ENCODE peak calls at places on chromosome 2, in nine cellular contexts. One of them, this sample, is unnamed.
A peak's percentile ranks its signal among the peaks of the same experiment; 100 is the strongest.

GRCh38 chr2:217412721-217413120 is 552.9 kb upstream of the TNP1 start:
- DNase-seq in GM20000: no peak
- DNase-seq in HCT116: no peak
- DNase-seq in neural progenitor cell: no peak
- DNase-seq in GM10248: no peak
- DNase-seq in CD8-positive, alpha-beta T cell: no peak
- DNase-seq in IMR-90: no peak
- DNase-seq in neural crest cell: no peak
- DNase-seq in tibial nerve: no peak
- DNase-seq in this sample: peak; percentile 35

GRCh38 chr2:20421336-20421987 is 25.4 kb upstream of the RHOB start:
- DNase-seq in GM20000: no peak
- DNase-seq in HCT116: no peak
- DNase-seq in neural progenitor cell: no peak
- DNase-seq in GM10248: no peak
- DNase-seq in CD8-positive, alpha-beta T cell: no peak
- DNase-seq in IMR-90: no peak
- DNase-seq in neural crest cell: no peak
- DNase-seq in tibial nerve: no peak
- DNase-seq in this sample: no peak

GRCh38 chr2:36819090-36819711 is 122.7 kb downstream of the VIT start:
- DNase-seq in GM20000: no peak
- DNase-seq in HCT116: no peak
- DNase-seq in neural progenitor cell: no peak
- DNase-seq in GM10248: no peak
- DNase-seq in CD8-positive, alpha-beta T cell: no peak
- DNase-seq in IMR-90: no peak
- DNase-seq in neural crest cell: no peak
- DNase-seq in tibial nerve: no peak
- DNase-seq in this sample: no peak

GRCh38 chr2:241808701-241809382 is at the start of gene NEU4:
- DNase-seq in GM20000: peak; percentile 10
- DNase-seq in HCT116: no peak
- DNase-seq in neural progenitor cell: peak; percentile 62
- DNase-seq in GM10248: no peak
- DNase-seq in CD8-positive, alpha-beta T cell: no peak
- DNase-seq in IMR-90: no peak
- DNase-seq in neural crest cell: no peak
- DNase-seq in tibial nerve: no peak
- DNase-seq in this sample: no peak

GRCh38 chr2:85911836-85912692 is 23.3 kb upstream of the ST3GAL5 start:
- DNase-seq in GM20000: no peak
- DNase-seq in HCT116: no peak
- DNase-seq in neural progenitor cell: no peak
- DNase-seq in GM10248: no peak
- DNase-seq in CD8-positive, alpha-beta T cell: no peak
- DNase-seq in IMR-90: peak; percentile 85
- DNase-seq in neural crest cell: no peak
- DNase-seq in tibial nerve: no peak
- DNase-seq in this sample: peak; percentile 79

GRCh38 chr2:147500229-147500628 is 344.6 kb upstream of the ACVR2A start:
- DNase-seq in GM20000: no peak
- DNase-seq in HCT116: no peak
- DNase-seq in neural progenitor cell: no peak
- DNase-seq in GM10248: no peak
- DNase-seq in CD8-positive, alpha-beta T cell: no peak
- DNase-seq in IMR-90: no peak
- DNase-seq in neural crest cell: no peak
- DNase-seq in tibial nerve: no peak
- DNase-seq in this sample: no peak

GRCh38 chr2:183079335-183079775 is 808 bp downstream of the DUSP19 start:
- DNase-seq in GM20000: no peak
- DNase-seq in HCT116: no peak
- DNase-seq in neural progenitor cell: no peak
- DNase-seq in GM10248: no peak
- DNase-seq in CD8-positive, alpha-beta T cell: no peak
- DNase-seq in IMR-90: no peak
- DNase-seq in neural crest cell: no peak
- DNase-seq in tibial nerve: no peak
- DNase-seq in this sample: peak; percentile 6

GRCh38 chr2:75157435-75157834 is 41.9 kb downstream of the TACR1 start:
- DNase-seq in GM20000: peak; percentile 51
- DNase-seq in HCT116: no peak
- DNase-seq in neural progenitor cell: no peak
- DNase-seq in GM10248: peak; percentile 29
- DNase-seq in CD8-positive, alpha-beta T cell: no peak
- DNase-seq in IMR-90: no peak
- DNase-seq in neural crest cell: no peak
- DNase-seq in tibial nerve: no peak
- DNase-seq in this sample: peak; percentile 8

GRCh38 chr2:69291004-69291650 is 95.9 kb downstream of the GFPT1 start:
- DNase-seq in GM20000: no peak
- DNase-seq in HCT116: no peak
- DNase-seq in neural progenitor cell: no peak
- DNase-seq in GM10248: no peak
- DNase-seq in CD8-positive, alpha-beta T cell: no peak
- DNase-seq in IMR-90: peak; percentile 86
- DNase-seq in neural crest cell: no peak
- DNase-seq in tibial nerve: no peak
- DNase-seq in this sample: no peak

GRCh38 chr2:238286551-238286950 is 1.9 kb downstream of the PER2 start:
- DNase-seq in GM20000: no peak
- DNase-seq in HCT116: no peak
- DNase-seq in neural progenitor cell: no peak
- DNase-seq in GM10248: no peak
- DNase-seq in CD8-positive, alpha-beta T cell: no peak
- DNase-seq in IMR-90: peak; percentile 86
- DNase-seq in neural crest cell: no peak
- DNase-seq in tibial nerve: peak; percentile 49
- DNase-seq in this sample: peak; percentile 84

GRCh38 chr2:157460384-157460837 is 16.5 kb upstream of the CYTIP start:
- DNase-seq in GM20000: no peak
- DNase-seq in HCT116: no peak
- DNase-seq in neural progenitor cell: no peak
- DNase-seq in GM10248: no peak
- DNase-seq in CD8-positive, alpha-beta T cell: no peak
- DNase-seq in IMR-90: no peak
- DNase-seq in neural crest cell: no peak
- DNase-seq in tibial nerve: no peak
- DNase-seq in this sample: no peak

GRCh38 chr2:214410918-214411554 is at the start of gene VWC2L:
- DNase-seq in GM20000: peak; percentile 26
- DNase-seq in HCT116: peak; percentile 22
- DNase-seq in neural progenitor cell: peak; percentile 92
- DNase-seq in GM10248: peak; percentile 28
- DNase-seq in CD8-positive, alpha-beta T cell: no peak
- DNase-seq in IMR-90: peak; percentile 76
- DNase-seq in neural crest cell: peak; percentile 89
- DNase-seq in tibial nerve: peak; percentile 17
- DNase-seq in this sample: peak; percentile 12

GRCh38 chr2:200905618-200906296 is 16.6 kb downstream of the NIF3L1 start:
- DNase-seq in GM20000: peak; percentile 47
- DNase-seq in HCT116: peak; percentile 69
- DNase-seq in neural progenitor cell: peak; percentile 71
- DNase-seq in GM10248: peak; percentile 64
- DNase-seq in CD8-positive, alpha-beta T cell: peak; percentile 35
- DNase-seq in IMR-90: peak; percentile 74
- DNase-seq in neural crest cell: peak; percentile 58
- DNase-seq in tibial nerve: no peak
- DNase-seq in this sample: peak; percentile 61

GRCh38 chr2:197073701-197074433 is 147.4 kb upstream of the PGAP1 start:
- DNase-seq in GM20000: peak; percentile 17
- DNase-seq in HCT116: no peak
- DNase-seq in neural progenitor cell: peak; percentile 34
- DNase-seq in GM10248: no peak
- DNase-seq in CD8-positive, alpha-beta T cell: no peak
- DNase-seq in IMR-90: no peak
- DNase-seq in neural crest cell: no peak
- DNase-seq in tibial nerve: peak; percentile 79
- DNase-seq in this sample: no peak

GRCh38 chr2:235106874-235107639 is 155.2 kb downstream of the SH3BP4 start:
- DNase-seq in GM20000: peak; percentile 32
- DNase-seq in HCT116: peak; percentile 56
- DNase-seq in neural progenitor cell: peak; percentile 84
- DNase-seq in GM10248: peak; percentile 48
- DNase-seq in CD8-positive, alpha-beta T cell: no peak
- DNase-seq in IMR-90: peak; percentile 76
- DNase-seq in neural crest cell: peak; percentile 64
- DNase-seq in tibial nerve: peak; percentile 42
- DNase-seq in this sample: peak; percentile 87

GRCh38 chr2:30664761-30665358 is 142.4 kb downstream of the CAPN13 start:
- DNase-seq in GM20000: no peak
- DNase-seq in HCT116: peak; percentile 76
- DNase-seq in neural progenitor cell: no peak
- DNase-seq in GM10248: no peak
- DNase-seq in CD8-positive, alpha-beta T cell: no peak
- DNase-seq in IMR-90: peak; percentile 97
- DNase-seq in neural crest cell: no peak
- DNase-seq in tibial nerve: no peak
- DNase-seq in this sample: peak; percentile 98

GRCh38 chr2:239825705-239825979 is 199.5 kb downstream of the NDUFA10 start:
- DNase-seq in GM20000: no peak
- DNase-seq in HCT116: no peak
- DNase-seq in neural progenitor cell: no peak
- DNase-seq in GM10248: no peak
- DNase-seq in CD8-positive, alpha-beta T cell: no peak
- DNase-seq in IMR-90: no peak
- DNase-seq in neural crest cell: no peak
- DNase-seq in tibial nerve: no peak
- DNase-seq in this sample: no peak

GRCh38 chr2:3099860-3100234 is 277.8 kb downstream of the EIPR1 start:
- DNase-seq in GM20000: no peak
- DNase-seq in HCT116: no peak
- DNase-seq in neural progenitor cell: no peak
- DNase-seq in GM10248: peak; percentile 3
- DNase-seq in CD8-positive, alpha-beta T cell: no peak
- DNase-seq in IMR-90: no peak
- DNase-seq in neural crest cell: no peak
- DNase-seq in tibial nerve: no peak
- DNase-seq in this sample: no peak

GRCh38 chr2:188978291-188979081 is 4.3 kb downstream of the COL3A1 start:
- DNase-seq in GM20000: peak; percentile 38
- DNase-seq in HCT116: peak; percentile 31
- DNase-seq in neural progenitor cell: peak; percentile 62
- DNase-seq in GM10248: peak; percentile 29
- DNase-seq in CD8-positive, alpha-beta T cell: no peak
- DNase-seq in IMR-90: peak; percentile 69
- DNase-seq in neural crest cell: no peak
- DNase-seq in tibial nerve: no peak
- DNase-seq in this sample: peak; percentile 83
- TF ChIP-seq CTCF in GM20000: no peak
- TF ChIP-seq CTCF in HCT116: peak; percentile 57
- TF ChIP-seq CTCF in neural progenitor cell: peak; percentile 49
- TF ChIP-seq CTCF in GM10248: peak; percentile 28
- TF ChIP-seq CTCF in CD8-positive, alpha-beta T cell: no peak
- TF ChIP-seq CTCF in IMR-90: peak; percentile 43
- TF ChIP-seq CTCF in neural crest cell: peak; percentile 31
- TF ChIP-seq CTCF in tibial nerve: peak; percentile 48
- TF ChIP-seq CTCF in this sample: peak; percentile 32

GRCh38 chr2:215635071-215635787 is 199.4 kb upstream of the FN1 start:
- DNase-seq in GM20000: no peak
- DNase-seq in HCT116: no peak
- DNase-seq in neural progenitor cell: no peak
- DNase-seq in GM10248: no peak
- DNase-seq in CD8-positive, alpha-beta T cell: no peak
- DNase-seq in IMR-90: no peak
- DNase-seq in neural crest cell: no peak
- DNase-seq in tibial nerve: no peak
- DNase-seq in this sample: no peak

GRCh38 chr2:215633360-215633759 is 197.5 kb upstream of the FN1 start:
- DNase-seq in GM20000: no peak
- DNase-seq in HCT116: no peak
- DNase-seq in neural progenitor cell: no peak
- DNase-seq in GM10248: no peak
- DNase-seq in CD8-positive, alpha-beta T cell: no peak
- DNase-seq in IMR-90: no peak
- DNase-seq in neural crest cell: no peak
- DNase-seq in tibial nerve: no peak
- DNase-seq in this sample: no peak

GRCh38 chr2:215637658-215638057 is 201.8 kb upstream of the FN1 start:
- DNase-seq in GM20000: no peak
- DNase-seq in HCT116: no peak
- DNase-seq in neural progenitor cell: no peak
- DNase-seq in GM10248: no peak
- DNase-seq in CD8-positive, alpha-beta T cell: no peak
- DNase-seq in IMR-90: peak; percentile 43
- DNase-seq in neural crest cell: no peak
- DNase-seq in tibial nerve: no peak
- DNase-seq in this sample: no peak

GRCh38 chr2:215638687-215639086 is 202.8 kb upstream of the FN1 start:
- DNase-seq in GM20000: no peak
- DNase-seq in HCT116: no peak
- DNase-seq in neural progenitor cell: no peak
- DNase-seq in GM10248: no peak
- DNase-seq in CD8-positive, alpha-beta T cell: no peak
- DNase-seq in IMR-90: no peak
- DNase-seq in neural crest cell: no peak
- DNase-seq in tibial nerve: no peak
- DNase-seq in this sample: no peak

DNA sequence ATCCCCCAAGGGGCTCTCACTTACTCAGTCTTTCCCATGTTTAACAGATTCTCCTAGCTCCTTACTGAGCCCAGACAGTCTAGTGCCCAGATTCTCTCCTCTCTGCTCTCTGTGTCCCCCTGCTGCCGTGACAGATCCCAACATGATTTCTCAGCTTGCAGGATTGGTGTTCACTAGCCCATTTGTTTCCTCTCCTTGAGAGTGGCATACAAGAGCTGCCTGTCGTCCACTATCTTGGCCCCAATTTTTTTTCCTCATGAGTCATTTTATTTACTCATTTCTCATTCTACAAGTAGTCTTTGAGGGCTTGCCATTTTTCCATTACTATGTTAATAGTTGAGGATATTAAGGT is 199.9 kb upstream of the FN1 start:
- DNase-seq in GM20000: no peak
- DNase-seq in HCT116: no peak
- DNase-seq in neural progenitor cell: no peak
- DNase-seq in GM10248: no peak
- DNase-seq in CD8-positive, alpha-beta T cell: no peak
- DNase-seq in IMR-90: peak; percentile 48
- DNase-seq in neural crest cell: no peak
- DNase-seq in tibial nerve: no peak
- DNase-seq in this sample: peak; percentile 60
- TF ChIP-seq CTCF in GM20000: no peak
- TF ChIP-seq CTCF in HCT116: peak; percentile 16
- TF ChIP-seq CTCF in neural progenitor cell: peak; percentile 15
- TF ChIP-seq CTCF in GM10248: no peak
- TF ChIP-seq CTCF in CD8-positive, alpha-beta T cell: no peak
- TF ChIP-seq CTCF in IMR-90: peak; percentile 26
- TF ChIP-seq CTCF in neural crest cell: no peak
- TF ChIP-seq CTCF in tibial nerve: no peak
- TF ChIP-seq CTCF in this sample: peak; percentile 23

GRCh38 chr2:66275984-66276383 is 158.9 kb upstream of the MEIS1 start:
- DNase-seq in GM20000: no peak
- DNase-seq in HCT116: no peak
- DNase-seq in neural progenitor cell: no peak
- DNase-seq in GM10248: no peak
- DNase-seq in CD8-positive, alpha-beta T cell: no peak
- DNase-seq in IMR-90: no peak
- DNase-seq in neural crest cell: no peak
- DNase-seq in tibial nerve: no peak
- DNase-seq in this sample: no peak
- TF ChIP-seq CTCF in GM20000: no peak
- TF ChIP-seq CTCF in HCT116: peak; percentile 22
- TF ChIP-seq CTCF in neural progenitor cell: peak; percentile 17
- TF ChIP-seq CTCF in GM10248: no peak
- TF ChIP-seq CTCF in CD8-positive, alpha-beta T cell: no peak
- TF ChIP-seq CTCF in IMR-90: peak; percentile 1
- TF ChIP-seq CTCF in neural crest cell: peak; percentile 41
- TF ChIP-seq CTCF in tibial nerve: no peak
- TF ChIP-seq CTCF in this sample: no peak

GRCh38 chr2:237251959-237252358 is 162.0 kb downstream of the COL6A3 start:
- DNase-seq in GM20000: no peak
- DNase-seq in HCT116: no peak
- DNase-seq in neural progenitor cell: no peak
- DNase-seq in GM10248: no peak
- DNase-seq in CD8-positive, alpha-beta T cell: no peak
- DNase-seq in IMR-90: no peak
- DNase-seq in neural crest cell: no peak
- DNase-seq in tibial nerve: no peak
- DNase-seq in this sample: no peak
- TF ChIP-seq CTCF in GM20000: no peak
- TF ChIP-seq CTCF in HCT116: no peak
- TF ChIP-seq CTCF in neural progenitor cell: no peak
- TF ChIP-seq CTCF in GM10248: no peak
- TF ChIP-seq CTCF in CD8-positive, alpha-beta T cell: no peak
- TF ChIP-seq CTCF in IMR-90: no peak
- TF ChIP-seq CTCF in neural crest cell: no peak
- TF ChIP-seq CTCF in tibial nerve: no peak
- TF ChIP-seq CTCF in this sample: no peak